ENCODE peak calls at places on chromosomes 13 and 19, in six cellular contexts. S is tibial artery, H is thoracic aorta, W is Peyer's patch, L is right atrium auricular region, U is ovary. P is an unnamed sample. For H3K36me3, the result is how much of the 10 kb centered on the place peaks cover.

GRCh38 chr13:91278888-91279287 is 68.6 kb upstream of the MIR17HG start:
- DNase-seq in S (no peak), H (no peak), W (no peak), L (no peak), U (no peak), P (no peak)

GRCh38 chr13:113402471-113403254 is 38.7 kb upstream of the GRTP1 start:
- DNase-seq in S (no peak), H (no peak), W (peak), L (no peak), U (no peak), P (peak)

GRCh38 chr13:113808058-113808834 is 49.2 kb downstream of the TMEM255B start:
- DNase-seq in S (no peak), H (no peak), W (no peak), L (no peak), U (no peak), P (no peak)

GRCh38 chr19:1483979-1484428 is 5.0 kb upstream of the C19orf25 start:
- DNase-seq in S (no peak), H (no peak), W (no peak), L (no peak), U (no peak), P (no peak)

GRCh38 chr19:18967358-18968146 is 26.5 kb upstream of the HOMER3 start:
- DNase-seq in S (peak), H (peak), W (no peak), L (peak), U (no peak), P (peak)

GRCh38 chr13:35469781-35470380 is 6.6 kb downstream of the MAB21L1 start:
- DNase-seq in S (no peak), H (no peak), W (no peak), L (no peak), U (no peak), P (no peak)

GRCh38 chr13:25905411-25906010 is 146.3 kb downstream of the SHISA2 start:
- DNase-seq in S (no peak), H (no peak), W (no peak), L (no peak), U (no peak), P (no peak)

GRCh38 chr19:44529541-44529940 is at the start of gene CEACAM20:
- DNase-seq in S (no peak), H (no peak), W (peak), L (no peak), U (no peak), P (no peak)

GRCh38 chr13:44171861-44172260 is 201.8 kb upstream of the SERP2 start:
- DNase-seq in S (no peak), H (no peak), W (no peak), L (no peak), U (no peak), P (no peak)

GRCh38 chr13:99608345-99608744 is 107.1 kb downstream of the TM9SF2 start:
- DNase-seq in S (no peak), H (no peak), W (no peak), L (no peak), U (no peak), P (no peak)

GRCh38 chr19:19628499-19629134 is 597 bp upstream of the LPAR2 start:
- DNase-seq in S (no peak), H (no peak), W (peak), L (no peak), U (peak), P (no peak)

GRCh38 chr19:34671972-34672371 is 5.0 kb downstream of the SCGB2B2 start:
- DNase-seq in S (no peak), H (no peak), W (no peak), L (no peak), U (no peak), P (no peak)

GRCh38 chr13:42354246-42355117 is 82.5 kb downstream of the AKAP11 start:
- DNase-seq in S (no peak), H (no peak), W (no peak), L (no peak), U (no peak), P (no peak)

GRCh38 chr13:113969973-113970611 is 3.8 kb downstream of the C13orf46 start:
- DNase-seq in S (no peak), H (peak), W (peak), L (no peak), U (no peak), P (peak)

GRCh38 chr13:20503088-20504083 is 22.3 kb downstream of the CRYL1 start:
- DNase-seq in S (no peak), H (no peak), W (no peak), L (no peak), U (no peak), P (peak)

GRCh38 chr13:94707400-94708021 is 4.8 kb downstream of the SOX21 start:
- DNase-seq in S (no peak), H (no peak), W (no peak), L (no peak), U (no peak), P (no peak)

GRCh38 chr13:100796463-100796862 is 121.9 kb upstream of the TMTC4 start:
- DNase-seq in S (no peak), H (no peak), W (no peak), L (no peak), U (no peak), P (no peak)

GRCh38 chr13:95643009-95643408 is 1.5 kb downstream of the DZIP1 start:
- DNase-seq in S (no peak), H (no peak), W (no peak), L (no peak), U (no peak), P (no peak)

GRCh38 chr19:19338082-19338481 is 17.5 kb downstream of the MAU2 start:
- DNase-seq in S (no peak), H (no peak), W (no peak), L (no peak), U (no peak), P (no peak)

GRCh38 chr13:46184277-46184699 is 2.3 kb upstream of the LCP1 start:
- DNase-seq in S (no peak), H (no peak), W (no peak), L (no peak), U (no peak), P (no peak)

GRCh38 chr13:33087091-33087490 is 70.9 kb downstream of the KL start:
- DNase-seq in S (no peak), H (no peak), W (no peak), L (no peak), U (no peak), P (no peak)

GRCh38 chr19:30322641-30323320 is 49.4 kb upstream of the ZNF536 start:
- DNase-seq in S (no peak), H (no peak), W (no peak), L (no peak), U (no peak), P (no peak)

GRCh38 chr19:15426485-15427349 is 7.9 kb upstream of the AKAP8L start:
- DNase-seq in S (no peak), H (no peak), W (no peak), L (no peak), U (no peak), P (peak)

GRCh38 chr19:13132471-13133166 is 14.6 kb downstream of the NACC1 start:
- DNase-seq in S (no peak), H (no peak), W (no peak), L (no peak), U (no peak), P (no peak)

GRCh38 chr13:24502567-24503375 is 9.8 kb downstream of the PARP4 start:
- DNase-seq in S (peak), H (no peak), W (peak), L (no peak), U (no peak), P (peak)

GRCh38 chr19:2255112-2255845 is 938 bp downstream of the JSRP1 start:
- DNase-seq in S (no peak), H (no peak), W (no peak), L (no peak), U (no peak), P (peak)

GRCh38 chr19:18269336-18269735 is 4.9 kb downstream of the IQCN start:
- DNase-seq in S (no peak), H (no peak), W (no peak), L (no peak), U (no peak), P (no peak)

GRCh38 chr19:53088091-53088490 is 15.1 kb downstream of the ZNF160 start:
- DNase-seq in S (no peak), H (no peak), W (no peak), L (no peak), U (no peak), P (no peak)

GRCh38 chr13:51614350-51614786 is 30.1 kb downstream of the WDFY2 start:
- DNase-seq in S (no peak), H (no peak), W (no peak), L (no peak), U (no peak), P (no peak)

GRCh38 chr13:28559636-28560259 is 64.8 kb upstream of the FLT1 start:
- DNase-seq in S (no peak), H (no peak), W (no peak), L (no peak), U (no peak), P (no peak)

GRCh38 chr13:99353836-99354235 is 46.6 kb upstream of the GPR183 start:
- DNase-seq in S (no peak), H (no peak), W (no peak), L (no peak), U (no peak), P (no peak)

GRCh38 chr13:75931116-75931515 is 295.0 kb downstream of the LMO7 start:
- DNase-seq in S (no peak), H (no peak), W (no peak), L (no peak), U (no peak), P (no peak)

GRCh38 chr19:409515-410242 is 732 bp upstream of the C2CD4C start:
- DNase-seq in S (no peak), H (no peak), W (peak), L (no peak), U (no peak), P (peak)

GRCh38 chr13:30125422-30126073 is 181.8 kb downstream of the KATNAL1 start:
- DNase-seq in S (no peak), H (no peak), W (no peak), L (no peak), U (peak), P (no peak)

GRCh38 chr13:36090592-36090991 is 40.6 kb downstream of the DCLK1 start:
- DNase-seq in S (peak), H (no peak), W (no peak), L (no peak), U (no peak), P (no peak)

GRCh38 chr19:18846862-18847515 is 15.2 kb downstream of the UPF1 start:
- DNase-seq in S (peak), H (no peak), W (peak), L (peak), U (peak), P (peak)

GRCh38 chr19:4676955-4677731 is 7.0 kb upstream of the MYDGF start:
- DNase-seq in S (no peak), H (no peak), W (no peak), L (no peak), U (no peak), P (no peak)

GRCh38 chr19:4679416-4679815 is 9.3 kb upstream of the MYDGF start:
- DNase-seq in S (no peak), H (no peak), W (no peak), L (no peak), U (no peak), P (no peak)

GRCh38 chr19:4675346-4675745 is 5.2 kb upstream of the MYDGF start:
- DNase-seq in S (no peak), H (no peak), W (no peak), L (no peak), U (no peak), P (no peak)

GRCh38 chr19:4682417-4683200 is 12.5 kb upstream of the MYDGF start:
- DNase-seq in S (no peak), H (no peak), W (no peak), L (no peak), U (no peak), P (no peak)

DNA sequence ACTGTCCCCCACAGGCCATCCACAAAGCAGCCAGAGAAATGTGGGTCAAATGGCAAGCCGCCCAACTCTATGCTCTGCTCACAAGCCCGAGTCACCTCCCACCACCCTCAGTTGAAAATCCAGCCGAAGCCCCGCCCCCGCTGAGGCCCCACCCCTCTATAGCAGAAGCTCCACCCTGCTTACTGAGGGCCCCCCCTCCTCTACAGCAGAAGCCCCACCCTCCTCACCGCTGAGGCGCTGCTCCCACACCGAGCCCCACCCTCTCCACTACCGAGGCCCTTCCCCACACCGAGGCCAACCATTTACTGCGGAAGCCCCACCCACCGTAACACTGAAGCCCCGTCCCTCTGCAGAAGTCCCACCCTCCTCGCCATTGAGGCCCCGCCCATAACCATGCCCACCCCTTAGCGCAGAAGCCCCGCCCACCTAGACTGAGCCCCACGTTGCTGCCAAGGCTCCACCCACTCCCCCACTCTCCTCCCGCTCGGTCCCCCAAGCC is 8.8 kb upstream of the MYDGF start:
- DNase-seq in S (no peak), H (no peak), W (no peak), L (no peak), U (peak), P (no peak)
- H3K36me3 ChIP-seq in S (half or more), H (under half), W (under half), L (half or more), U (under half), P (half or more)

GRCh38 chr13:92354583-92354982 is 872.0 kb upstream of the GPC6 start:
- DNase-seq in S (no peak), H (no peak), W (no peak), L (no peak), U (no peak), P (no peak)

GRCh38 chr13:92355213-92355612 is 871.4 kb upstream of the GPC6 start:
- DNase-seq in S (no peak), H (no peak), W (no peak), L (no peak), U (peak), P (no peak)
- TF ChIP-seq CTCF in S (no peak), H (no peak), W (no peak), L (no peak), U (no peak), P (peak)

GRCh38 chr19:21358768-21359451 is at the start of gene ZNF738:
- DNase-seq in S (peak), H (peak), W (peak), L (peak), U (peak), P (peak)

GRCh38 chr19:21362291-21362690 is 3.5 kb downstream of the ZNF738 start:
- DNase-seq in S (no peak), H (no peak), W (no peak), L (no peak), U (no peak), P (no peak)
- H3K36me3 ChIP-seq in S (under half), H (under half), W (under half), L (under half), U (under half), P (under half)

GRCh38 chr19:11964496-11964857 is 363 bp upstream of the ZNF763 start:
- DNase-seq in S (no peak), H (no peak), W (no peak), L (no peak), U (peak), P (peak)
- TF ChIP-seq CTCF in S (no peak), H (no peak), W (no peak), L (no peak), U (no peak), P (no peak)

GRCh38 chr19:17045907-17046502 is 19.4 kb upstream of the CPAMD8 start:
- DNase-seq in S (no peak), H (no peak), W (no peak), L (no peak), U (no peak), P (no peak)

GRCh38 chr19:17052439-17052838 is 22.8 kb downstream of the HAUS8 start:
- DNase-seq in S (peak), H (no peak), W (no peak), L (no peak), U (no peak), P (no peak)

GRCh38 chr19:17054746-17055145 is 20.5 kb downstream of the HAUS8 start:
- DNase-seq in S (no peak), H (no peak), W (no peak), L (no peak), U (no peak), P (no peak)

GRCh38 chr19:17048885-17049453 is 22.4 kb upstream of the CPAMD8 start:
- DNase-seq in S (no peak), H (no peak), W (no peak), L (no peak), U (no peak), P (no peak)

GRCh38 chr19:17049711-17050280 is 23.2 kb upstream of the CPAMD8 start:
- DNase-seq in S (no peak), H (no peak), W (no peak), L (no peak), U (no peak), P (no peak)
- H3K36me3 ChIP-seq in S (half or more), H (under half), W (under half), L (under half), U (under half), P (under half)

GRCh38 chr13:110108348-110109139 is 198.4 kb downstream of the COL4A1 start:
- DNase-seq in S (peak), H (peak), W (no peak), L (peak), U (peak), P (peak)

GRCh38 chr13:110109140-110109783 is 197.7 kb downstream of the COL4A1 start:
- DNase-seq in S (no peak), H (no peak), W (no peak), L (no peak), U (no peak), P (no peak)

GRCh38 chr13:110109910-110110309 is 197.0 kb downstream of the COL4A1 start:
- DNase-seq in S (peak), H (peak), W (no peak), L (peak), U (peak), P (no peak)

GRCh38 chr13:110106726-110107125 is 200.2 kb downstream of the COL4A1 start:
- DNase-seq in S (peak), H (no peak), W (no peak), L (no peak), U (no peak), P (peak)

DNA sequence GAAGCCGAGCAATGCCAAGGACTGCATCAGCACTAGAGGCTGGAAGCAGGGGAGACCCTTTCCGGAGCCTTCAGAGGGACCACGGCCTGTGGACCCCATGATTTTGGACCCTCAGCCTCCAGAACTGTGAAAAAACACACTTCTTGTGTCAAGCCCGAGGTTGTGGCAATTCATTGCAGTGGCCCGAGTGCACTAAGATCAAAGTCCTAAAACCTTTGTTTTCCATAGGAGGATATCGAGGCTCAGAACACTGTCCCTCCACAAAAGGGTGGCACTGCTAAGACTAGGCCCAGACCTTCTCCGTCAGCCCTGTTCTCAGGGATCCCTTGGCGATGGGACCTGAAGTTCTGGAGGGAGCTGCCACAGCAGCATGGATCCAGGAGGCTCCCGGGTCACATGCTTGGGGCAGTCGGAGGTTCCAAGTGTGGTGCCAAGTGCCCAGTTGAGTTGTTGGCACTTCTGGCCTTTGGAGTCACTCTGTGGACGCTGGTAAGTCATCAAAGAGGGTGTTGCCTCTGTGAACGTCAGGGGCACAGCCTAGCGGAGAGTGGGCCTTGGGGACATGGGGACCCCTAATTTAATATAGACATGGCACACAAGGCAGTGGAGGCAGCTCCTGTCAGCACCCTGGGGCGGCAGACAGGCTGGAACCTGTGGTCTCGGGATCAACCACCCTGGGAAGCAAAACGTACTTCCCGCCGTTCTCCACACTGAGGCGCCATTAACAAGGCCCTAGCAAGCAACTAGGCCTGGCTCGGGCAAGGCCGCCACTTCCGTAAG is 199.2 kb downstream of the COL4A1 start:
- DNase-seq in S (no peak), H (no peak), W (no peak), L (no peak), U (no peak), P (no peak)
- TF ChIP-seq CTCF in S (peak), H (no peak), W (no peak), L (no peak), U (no peak), P (no peak)

GRCh38 chr19:42206871-42207755 is 10.4 kb downstream of the DEDD2 start:
- DNase-seq in S (no peak), H (no peak), W (no peak), L (no peak), U (no peak), P (no peak)
- H3K36me3 ChIP-seq in S (half or more), H (under half), W (under half), L (half or more), U (under half), P (under half)